ENCODE peak calls at places on chromosomes 12 and 14, in eight cellular contexts. One of them, this sample, is unnamed.

GRCh38 chr14:53542692-53543091 is 389.6 kb upstream of the DDHD1 start:
- DNase-seq in EH: peak
- DNase-seq in heart right ventricle: no peak
- DNase-seq in activated naive CD8-positive, alpha-beta T cell treated with anti-CD3 and anti-CD28 coated beads for 36 hours: no peak
- DNase-seq in effector memory CD8-positive, alpha-beta T cell: no peak
- DNase-seq in activated T-cell treated with anti-CD3 and anti-CD28 coated beads, Interleukin-2, amount 50 U/mL, for 72 hours: no peak
- DNase-seq in HCT116: no peak
- DNase-seq in hepatocyte: peak
- DNase-seq in this sample: no peak

GRCh38 chr14:103109789-103110415 is 13.4 kb upstream of the TNFAIP2 start:
- DNase-seq in effector memory CD8-positive, alpha-beta T cell: no peak
- DNase-seq in HCT116: peak
- DNase-seq in heart right ventricle: peak
- DNase-seq in activated T-cell treated with anti-CD3 and anti-CD28 coated beads, Interleukin-2, amount 50 U/mL, for 72 hours: no peak
- DNase-seq in activated naive CD8-positive, alpha-beta T cell treated with anti-CD3 and anti-CD28 coated beads for 36 hours: no peak
- DNase-seq in EH: peak
- DNase-seq in hepatocyte: no peak
- DNase-seq in this sample: peak

GRCh38 chr14:36658091-36659009 is 3.3 kb upstream of the PAX9 start:
- DNase-seq in hepatocyte: peak
- DNase-seq in heart right ventricle: no peak
- DNase-seq in HCT116: no peak
- DNase-seq in EH: no peak
- DNase-seq in activated naive CD8-positive, alpha-beta T cell treated with anti-CD3 and anti-CD28 coated beads for 36 hours: no peak
- DNase-seq in activated T-cell treated with anti-CD3 and anti-CD28 coated beads, Interleukin-2, amount 50 U/mL, for 72 hours: no peak
- DNase-seq in effector memory CD8-positive, alpha-beta T cell: no peak
- DNase-seq in this sample: no peak

GRCh38 chr12:65845751-65846537 is 21.7 kb downstream of the HMGA2 start:
- DNase-seq in activated naive CD8-positive, alpha-beta T cell treated with anti-CD3 and anti-CD28 coated beads for 36 hours: no peak
- DNase-seq in HCT116: no peak
- DNase-seq in activated T-cell treated with anti-CD3 and anti-CD28 coated beads, Interleukin-2, amount 50 U/mL, for 72 hours: no peak
- DNase-seq in EH: no peak
- DNase-seq in heart right ventricle: no peak
- DNase-seq in effector memory CD8-positive, alpha-beta T cell: no peak
- DNase-seq in hepatocyte: no peak
- DNase-seq in this sample: no peak

GRCh38 chr14:80456200-80456599 is 244.9 kb upstream of the DIO2 start:
- DNase-seq in activated T-cell treated with anti-CD3 and anti-CD28 coated beads, Interleukin-2, amount 50 U/mL, for 72 hours: no peak
- DNase-seq in HCT116: no peak
- DNase-seq in EH: peak
- DNase-seq in hepatocyte: no peak
- DNase-seq in heart right ventricle: no peak
- DNase-seq in effector memory CD8-positive, alpha-beta T cell: no peak
- DNase-seq in activated naive CD8-positive, alpha-beta T cell treated with anti-CD3 and anti-CD28 coated beads for 36 hours: no peak
- DNase-seq in this sample: no peak

GRCh38 chr14:106879241-106879640 is 1352.9 kb downstream of the TMEM121 start:
- DNase-seq in activated naive CD8-positive, alpha-beta T cell treated with anti-CD3 and anti-CD28 coated beads for 36 hours: peak
- DNase-seq in HCT116: peak
- DNase-seq in EH: no peak
- DNase-seq in activated T-cell treated with anti-CD3 and anti-CD28 coated beads, Interleukin-2, amount 50 U/mL, for 72 hours: peak
- DNase-seq in hepatocyte: no peak
- DNase-seq in effector memory CD8-positive, alpha-beta T cell: peak
- DNase-seq in heart right ventricle: peak
- DNase-seq in this sample: no peak

GRCh38 chr14:77028384-77029246 is at the start of gene IRF2BPL:
- DNase-seq in EH: peak
- DNase-seq in activated naive CD8-positive, alpha-beta T cell treated with anti-CD3 and anti-CD28 coated beads for 36 hours: peak
- DNase-seq in activated T-cell treated with anti-CD3 and anti-CD28 coated beads, Interleukin-2, amount 50 U/mL, for 72 hours: peak
- DNase-seq in hepatocyte: peak
- DNase-seq in heart right ventricle: peak
- DNase-seq in HCT116: peak
- DNase-seq in effector memory CD8-positive, alpha-beta T cell: peak
- DNase-seq in this sample: peak

GRCh38 chr12:65672441-65672840 is 151.8 kb upstream of the HMGA2 start:
- DNase-seq in effector memory CD8-positive, alpha-beta T cell: no peak
- DNase-seq in HCT116: no peak
- DNase-seq in heart right ventricle: no peak
- DNase-seq in activated naive CD8-positive, alpha-beta T cell treated with anti-CD3 and anti-CD28 coated beads for 36 hours: no peak
- DNase-seq in activated T-cell treated with anti-CD3 and anti-CD28 coated beads, Interleukin-2, amount 50 U/mL, for 72 hours: no peak
- DNase-seq in EH: no peak
- DNase-seq in hepatocyte: no peak
- DNase-seq in this sample: no peak

GRCh38 chr12:53251477-53252348 is 16.4 kb upstream of the ESPL1 start:
- DNase-seq in hepatocyte: peak
- DNase-seq in HCT116: peak
- DNase-seq in activated naive CD8-positive, alpha-beta T cell treated with anti-CD3 and anti-CD28 coated beads for 36 hours: peak
- DNase-seq in effector memory CD8-positive, alpha-beta T cell: peak
- DNase-seq in EH: peak
- DNase-seq in activated T-cell treated with anti-CD3 and anti-CD28 coated beads, Interleukin-2, amount 50 U/mL, for 72 hours: peak
- DNase-seq in heart right ventricle: peak
- DNase-seq in this sample: peak

GRCh38 chr14:84485016-84485415 is 1044.9 kb upstream of the FLRT2 start:
- DNase-seq in EH: no peak
- DNase-seq in activated naive CD8-positive, alpha-beta T cell treated with anti-CD3 and anti-CD28 coated beads for 36 hours: no peak
- DNase-seq in HCT116: no peak
- DNase-seq in heart right ventricle: no peak
- DNase-seq in effector memory CD8-positive, alpha-beta T cell: no peak
- DNase-seq in activated T-cell treated with anti-CD3 and anti-CD28 coated beads, Interleukin-2, amount 50 U/mL, for 72 hours: no peak
- DNase-seq in hepatocyte: no peak
- DNase-seq in this sample: no peak

GRCh38 chr12:127389923-127390322 is 877.0 kb upstream of the TMEM132C start:
- DNase-seq in hepatocyte: peak
- DNase-seq in activated T-cell treated with anti-CD3 and anti-CD28 coated beads, Interleukin-2, amount 50 U/mL, for 72 hours: no peak
- DNase-seq in EH: peak
- DNase-seq in heart right ventricle: no peak
- DNase-seq in HCT116: no peak
- DNase-seq in activated naive CD8-positive, alpha-beta T cell treated with anti-CD3 and anti-CD28 coated beads for 36 hours: no peak
- DNase-seq in effector memory CD8-positive, alpha-beta T cell: no peak
- DNase-seq in this sample: peak

GRCh38 chr12:29752121-29752520 is 31.6 kb downstream of the TMTC1 start:
- DNase-seq in activated T-cell treated with anti-CD3 and anti-CD28 coated beads, Interleukin-2, amount 50 U/mL, for 72 hours: no peak
- DNase-seq in heart right ventricle: no peak
- DNase-seq in hepatocyte: no peak
- DNase-seq in effector memory CD8-positive, alpha-beta T cell: no peak
- DNase-seq in HCT116: no peak
- DNase-seq in activated naive CD8-positive, alpha-beta T cell treated with anti-CD3 and anti-CD28 coated beads for 36 hours: no peak
- DNase-seq in EH: no peak
- DNase-seq in this sample: no peak

GRCh38 chr12:26271889-26272492 is 76.6 kb downstream of the SSPN start:
- DNase-seq in activated T-cell treated with anti-CD3 and anti-CD28 coated beads, Interleukin-2, amount 50 U/mL, for 72 hours: peak
- DNase-seq in activated naive CD8-positive, alpha-beta T cell treated with anti-CD3 and anti-CD28 coated beads for 36 hours: peak
- DNase-seq in EH: peak
- DNase-seq in effector memory CD8-positive, alpha-beta T cell: no peak
- DNase-seq in heart right ventricle: peak
- DNase-seq in hepatocyte: peak
- DNase-seq in HCT116: no peak
- DNase-seq in this sample: no peak

GRCh38 chr12:120194534-120195395 is at the start of gene GCN1:
- DNase-seq in HCT116: peak
- DNase-seq in activated T-cell treated with anti-CD3 and anti-CD28 coated beads, Interleukin-2, amount 50 U/mL, for 72 hours: peak
- DNase-seq in EH: peak
- DNase-seq in hepatocyte: peak
- DNase-seq in activated naive CD8-positive, alpha-beta T cell treated with anti-CD3 and anti-CD28 coated beads for 36 hours: peak
- DNase-seq in heart right ventricle: peak
- DNase-seq in effector memory CD8-positive, alpha-beta T cell: peak
- DNase-seq in this sample: peak

GRCh38 chr14:71362282-71362681 is 455.0 kb downstream of the PCNX1 start:
- DNase-seq in heart right ventricle: no peak
- DNase-seq in effector memory CD8-positive, alpha-beta T cell: no peak
- DNase-seq in activated naive CD8-positive, alpha-beta T cell treated with anti-CD3 and anti-CD28 coated beads for 36 hours: no peak
- DNase-seq in EH: no peak
- DNase-seq in HCT116: no peak
- DNase-seq in hepatocyte: no peak
- DNase-seq in activated T-cell treated with anti-CD3 and anti-CD28 coated beads, Interleukin-2, amount 50 U/mL, for 72 hours: no peak
- DNase-seq in this sample: no peak

GRCh38 chr14:33376510-33376909 is 437.8 kb downstream of the NPAS3 start:
- DNase-seq in effector memory CD8-positive, alpha-beta T cell: no peak
- DNase-seq in hepatocyte: no peak
- DNase-seq in heart right ventricle: no peak
- DNase-seq in activated T-cell treated with anti-CD3 and anti-CD28 coated beads, Interleukin-2, amount 50 U/mL, for 72 hours: no peak
- DNase-seq in activated naive CD8-positive, alpha-beta T cell treated with anti-CD3 and anti-CD28 coated beads for 36 hours: no peak
- DNase-seq in EH: no peak
- DNase-seq in HCT116: no peak
- DNase-seq in this sample: no peak

GRCh38 chr14:90381011-90381790 is 15.6 kb upstream of the CALM1 start:
- DNase-seq in effector memory CD8-positive, alpha-beta T cell: no peak
- DNase-seq in HCT116: no peak
- DNase-seq in hepatocyte: peak
- DNase-seq in activated naive CD8-positive, alpha-beta T cell treated with anti-CD3 and anti-CD28 coated beads for 36 hours: no peak
- DNase-seq in activated T-cell treated with anti-CD3 and anti-CD28 coated beads, Interleukin-2, amount 50 U/mL, for 72 hours: no peak
- DNase-seq in EH: no peak
- DNase-seq in heart right ventricle: peak
- DNase-seq in this sample: no peak

GRCh38 chr12:57591567-57592325 is 754 bp downstream of the PIP4K2C start:
- DNase-seq in effector memory CD8-positive, alpha-beta T cell: no peak
- DNase-seq in HCT116: no peak
- DNase-seq in heart right ventricle: peak
- DNase-seq in activated naive CD8-positive, alpha-beta T cell treated with anti-CD3 and anti-CD28 coated beads for 36 hours: no peak
- DNase-seq in activated T-cell treated with anti-CD3 and anti-CD28 coated beads, Interleukin-2, amount 50 U/mL, for 72 hours: no peak
- DNase-seq in hepatocyte: peak
- DNase-seq in EH: peak
- DNase-seq in this sample: peak

GRCh38 chr12:112198120-112198733 is 72.9 kb downstream of the TRAFD1 start:
- DNase-seq in HCT116: peak
- DNase-seq in activated naive CD8-positive, alpha-beta T cell treated with anti-CD3 and anti-CD28 coated beads for 36 hours: peak
- DNase-seq in heart right ventricle: peak
- DNase-seq in EH: peak
- DNase-seq in effector memory CD8-positive, alpha-beta T cell: peak
- DNase-seq in hepatocyte: peak
- DNase-seq in activated T-cell treated with anti-CD3 and anti-CD28 coated beads, Interleukin-2, amount 50 U/mL, for 72 hours: peak
- DNase-seq in this sample: peak

GRCh38 chr14:106417224-106418049 is 891.1 kb downstream of the TMEM121 start:
- DNase-seq in HCT116: peak
- DNase-seq in effector memory CD8-positive, alpha-beta T cell: peak
- DNase-seq in heart right ventricle: peak
- DNase-seq in activated naive CD8-positive, alpha-beta T cell treated with anti-CD3 and anti-CD28 coated beads for 36 hours: peak
- DNase-seq in activated T-cell treated with anti-CD3 and anti-CD28 coated beads, Interleukin-2, amount 50 U/mL, for 72 hours: peak
- DNase-seq in hepatocyte: peak
- DNase-seq in EH: no peak
- DNase-seq in this sample: no peak

GRCh38 chr14:102922490-102923200 is at the start of gene AMN:
- DNase-seq in activated naive CD8-positive, alpha-beta T cell treated with anti-CD3 and anti-CD28 coated beads for 36 hours: no peak
- DNase-seq in hepatocyte: peak
- DNase-seq in HCT116: no peak
- DNase-seq in activated T-cell treated with anti-CD3 and anti-CD28 coated beads, Interleukin-2, amount 50 U/mL, for 72 hours: no peak
- DNase-seq in heart right ventricle: no peak
- DNase-seq in EH: peak
- DNase-seq in effector memory CD8-positive, alpha-beta T cell: no peak
- DNase-seq in this sample: peak

GRCh38 chr14:68309631-68310030 is 483.2 kb downstream of the ZFP36L1 start:
- DNase-seq in effector memory CD8-positive, alpha-beta T cell: no peak
- DNase-seq in heart right ventricle: no peak
- DNase-seq in activated T-cell treated with anti-CD3 and anti-CD28 coated beads, Interleukin-2, amount 50 U/mL, for 72 hours: no peak
- DNase-seq in activated naive CD8-positive, alpha-beta T cell treated with anti-CD3 and anti-CD28 coated beads for 36 hours: no peak
- DNase-seq in HCT116: no peak
- DNase-seq in hepatocyte: no peak
- DNase-seq in EH: peak
- DNase-seq in this sample: no peak

GRCh38 chr12:91493308-91493707 is 310.7 kb upstream of the DCN start:
- DNase-seq in EH: no peak
- DNase-seq in HCT116: no peak
- DNase-seq in effector memory CD8-positive, alpha-beta T cell: no peak
- DNase-seq in activated T-cell treated with anti-CD3 and anti-CD28 coated beads, Interleukin-2, amount 50 U/mL, for 72 hours: no peak
- DNase-seq in heart right ventricle: no peak
- DNase-seq in activated naive CD8-positive, alpha-beta T cell treated with anti-CD3 and anti-CD28 coated beads for 36 hours: no peak
- DNase-seq in hepatocyte: no peak
- DNase-seq in this sample: no peak

GRCh38 chr14:81363746-81364400 is 36.3 kb downstream of the STON2 start:
- DNase-seq in effector memory CD8-positive, alpha-beta T cell: no peak
- DNase-seq in activated T-cell treated with anti-CD3 and anti-CD28 coated beads, Interleukin-2, amount 50 U/mL, for 72 hours: no peak
- DNase-seq in EH: no peak
- DNase-seq in activated naive CD8-positive, alpha-beta T cell treated with anti-CD3 and anti-CD28 coated beads for 36 hours: no peak
- DNase-seq in hepatocyte: no peak
- DNase-seq in HCT116: no peak
- DNase-seq in heart right ventricle: no peak
- DNase-seq in this sample: no peak

GRCh38 chr14:73392329-73393257 is 65.8 kb downstream of the NUMB start:
- DNase-seq in EH: no peak
- DNase-seq in HCT116: no peak
- DNase-seq in hepatocyte: no peak
- DNase-seq in activated naive CD8-positive, alpha-beta T cell treated with anti-CD3 and anti-CD28 coated beads for 36 hours: no peak
- DNase-seq in effector memory CD8-positive, alpha-beta T cell: no peak
- DNase-seq in activated T-cell treated with anti-CD3 and anti-CD28 coated beads, Interleukin-2, amount 50 U/mL, for 72 hours: no peak
- DNase-seq in heart right ventricle: no peak
- DNase-seq in this sample: no peak

GRCh38 chr12:25387136-25388050 is 136.7 kb upstream of the KRAS start:
- DNase-seq in hepatocyte: peak
- DNase-seq in activated naive CD8-positive, alpha-beta T cell treated with anti-CD3 and anti-CD28 coated beads for 36 hours: peak
- DNase-seq in heart right ventricle: peak
- DNase-seq in HCT116: peak
- DNase-seq in EH: peak
- DNase-seq in effector memory CD8-positive, alpha-beta T cell: peak
- DNase-seq in activated T-cell treated with anti-CD3 and anti-CD28 coated beads, Interleukin-2, amount 50 U/mL, for 72 hours: peak
- DNase-seq in this sample: peak

GRCh38 chr12:109793411-109793810 is 39.8 kb downstream of the TRPV4 start:
- DNase-seq in activated naive CD8-positive, alpha-beta T cell treated with anti-CD3 and anti-CD28 coated beads for 36 hours: no peak
- DNase-seq in HCT116: no peak
- DNase-seq in activated T-cell treated with anti-CD3 and anti-CD28 coated beads, Interleukin-2, amount 50 U/mL, for 72 hours: no peak
- DNase-seq in hepatocyte: no peak
- DNase-seq in effector memory CD8-positive, alpha-beta T cell: no peak
- DNase-seq in EH: no peak
- DNase-seq in heart right ventricle: no peak
- DNase-seq in this sample: no peak

GRCh38 chr14:88269816-88270416 is 53.2 kb downstream of the KCNK10 start:
- DNase-seq in heart right ventricle: no peak
- DNase-seq in activated naive CD8-positive, alpha-beta T cell treated with anti-CD3 and anti-CD28 coated beads for 36 hours: no peak
- DNase-seq in HCT116: no peak
- DNase-seq in hepatocyte: peak
- DNase-seq in activated T-cell treated with anti-CD3 and anti-CD28 coated beads, Interleukin-2, amount 50 U/mL, for 72 hours: no peak
- DNase-seq in EH: no peak
- DNase-seq in effector memory CD8-positive, alpha-beta T cell: no peak
- DNase-seq in this sample: no peak

GRCh38 chr12:28543021-28543890 is 353.0 kb downstream of the CCDC91 start:
- DNase-seq in activated T-cell treated with anti-CD3 and anti-CD28 coated beads, Interleukin-2, amount 50 U/mL, for 72 hours: no peak
- DNase-seq in activated naive CD8-positive, alpha-beta T cell treated with anti-CD3 and anti-CD28 coated beads for 36 hours: no peak
- DNase-seq in hepatocyte: no peak
- DNase-seq in EH: no peak
- DNase-seq in effector memory CD8-positive, alpha-beta T cell: peak
- DNase-seq in HCT116: no peak
- DNase-seq in heart right ventricle: no peak
- DNase-seq in this sample: no peak

GRCh38 chr14:94386085-94387031 is 2.0 kb downstream of the SERPINA1 start:
- DNase-seq in activated T-cell treated with anti-CD3 and anti-CD28 coated beads, Interleukin-2, amount 50 U/mL, for 72 hours: no peak
- DNase-seq in effector memory CD8-positive, alpha-beta T cell: no peak
- DNase-seq in hepatocyte: no peak
- DNase-seq in EH: no peak
- DNase-seq in heart right ventricle: no peak
- DNase-seq in HCT116: no peak
- DNase-seq in activated naive CD8-positive, alpha-beta T cell treated with anti-CD3 and anti-CD28 coated beads for 36 hours: no peak
- DNase-seq in this sample: no peak

GRCh38 chr12:119208626-119209061 is 29.9 kb downstream of the HSPB8 start:
- DNase-seq in activated T-cell treated with anti-CD3 and anti-CD28 coated beads, Interleukin-2, amount 50 U/mL, for 72 hours: no peak
- DNase-seq in effector memory CD8-positive, alpha-beta T cell: no peak
- DNase-seq in hepatocyte: peak
- DNase-seq in HCT116: no peak
- DNase-seq in heart right ventricle: peak
- DNase-seq in activated naive CD8-positive, alpha-beta T cell treated with anti-CD3 and anti-CD28 coated beads for 36 hours: no peak
- DNase-seq in EH: peak
- DNase-seq in this sample: peak

GRCh38 chr14:71322660-71323250 is 415.5 kb downstream of the PCNX1 start:
- DNase-seq in heart right ventricle: no peak
- DNase-seq in EH: peak
- DNase-seq in activated T-cell treated with anti-CD3 and anti-CD28 coated beads, Interleukin-2, amount 50 U/mL, for 72 hours: no peak
- DNase-seq in effector memory CD8-positive, alpha-beta T cell: peak
- DNase-seq in HCT116: no peak
- DNase-seq in hepatocyte: peak
- DNase-seq in activated naive CD8-positive, alpha-beta T cell treated with anti-CD3 and anti-CD28 coated beads for 36 hours: no peak
- DNase-seq in this sample: no peak

GRCh38 chr14:76491172-76491930 is 115.4 kb downstream of the ESRRB start:
- DNase-seq in activated T-cell treated with anti-CD3 and anti-CD28 coated beads, Interleukin-2, amount 50 U/mL, for 72 hours: no peak
- DNase-seq in activated naive CD8-positive, alpha-beta T cell treated with anti-CD3 and anti-CD28 coated beads for 36 hours: no peak
- DNase-seq in hepatocyte: no peak
- DNase-seq in EH: no peak
- DNase-seq in HCT116: no peak
- DNase-seq in heart right ventricle: no peak
- DNase-seq in effector memory CD8-positive, alpha-beta T cell: no peak
- DNase-seq in this sample: no peak

GRCh38 chr12:111788178-111788654 is 21.5 kb downstream of the ALDH2 start:
- DNase-seq in activated naive CD8-positive, alpha-beta T cell treated with anti-CD3 and anti-CD28 coated beads for 36 hours: no peak
- DNase-seq in effector memory CD8-positive, alpha-beta T cell: no peak
- DNase-seq in HCT116: no peak
- DNase-seq in EH: peak
- DNase-seq in heart right ventricle: peak
- DNase-seq in hepatocyte: peak
- DNase-seq in activated T-cell treated with anti-CD3 and anti-CD28 coated beads, Interleukin-2, amount 50 U/mL, for 72 hours: no peak
- DNase-seq in this sample: no peak

This sample was measured in PC-9.